ENCODE peak calls at places on chromosomes 16 and 17, in seven cellular contexts. K is activated CD8-positive, alpha-beta T cell treated with anti-CD3 and anti-CD28 coated beads, Interleukin-2, amount 10 ng/mL, durations not matched to agents 7 days and 5 days; L is midbrain; C is NCI-H2081; R is thoracic aorta; M is OCI-M1; Z is stimulated activated CD4-positive, alpha-beta T cell treated with anti-CD3 and anti-CD28 coated beads, Interleukin-2, amount 100 ng/mL, for 48 hours. V is an unnamed sample.

GRCh38 chr16:50611332-50611934 is 63.2 kb downstream of the NKD1 start:
- DNase-seq in K (no peak), L (no peak), C (no peak), R (no peak), M (no peak), Z (no peak), V (no peak)

GRCh38 chr17:57600092-57600491 is 145.0 kb downstream of the CCDC182 start:
- DNase-seq in K (peak), L (no peak), C (no peak), R (no peak), M (peak), Z (no peak), V (no peak)

GRCh38 chr17:6755731-6756184 is at the start of gene XAF1:
- DNase-seq in K (peak), L (peak), C (no peak), R (no peak), M (peak), Z (peak), V (peak)

GRCh38 chr17:78324391-78325075 is 35.3 kb downstream of the SOCS3 start:
- DNase-seq in K (no peak), L (peak), C (peak), R (no peak), M (peak), Z (no peak), V (peak)

GRCh38 chr17:4944554-4945175 is 3.7 kb downstream of the PFN1 start:
- DNase-seq in K (peak), L (no peak), C (no peak), R (no peak), M (no peak), Z (peak), V (no peak)

GRCh38 chr17:74356640-74357465 is 4.8 kb downstream of the BTBD17 start:
- DNase-seq in K (peak), L (no peak), C (no peak), R (no peak), M (no peak), Z (no peak), V (no peak)

GRCh38 chr17:58329035-58329807 is 626 bp upstream of the TSPOAP1 start:
- DNase-seq in K (peak), L (peak), C (no peak), R (no peak), M (peak), Z (peak), V (no peak)

GRCh38 chr17:6279659-6280058 is 155.3 kb downstream of the AIPL1 start:
- DNase-seq in K (no peak), L (no peak), C (no peak), R (no peak), M (peak), Z (no peak), V (no peak)

GRCh38 chr17:9360610-9361571 is 214.7 kb downstream of the STX8 start:
- DNase-seq in K (no peak), L (no peak), C (no peak), R (no peak), M (peak), Z (no peak), V (no peak)

GRCh38 chr17:71398706-71399620 is 721.9 kb upstream of the SOX9 start:
- DNase-seq in K (no peak), L (no peak), C (no peak), R (no peak), M (no peak), Z (no peak), V (no peak)

GRCh38 chr16:10031473-10031872 is 150.8 kb downstream of the GRIN2A start:
- DNase-seq in K (no peak), L (no peak), C (no peak), R (no peak), M (no peak), Z (no peak), V (no peak)

GRCh38 chr16:50846511-50846910 is 104.6 kb downstream of the CYLD start:
- DNase-seq in K (no peak), L (no peak), C (no peak), R (no peak), M (no peak), Z (no peak), V (no peak)

GRCh38 chr16:3003582-3004270 is 9.0 kb upstream of the CLDN9 start:
- DNase-seq in K (peak), L (peak), C (peak), R (peak), M (peak), Z (peak), V (peak)

GRCh38 chr17:19454074-19454473 is 43.0 kb downstream of the RNF112 start:
- DNase-seq in K (no peak), L (no peak), C (no peak), R (no peak), M (no peak), Z (no peak), V (no peak)